ENCODE peak calls at places on chromosomes 11 and 22, in four cellular contexts. W is BE2C, U is RWPE2, S is IMR-90. J is an unnamed sample.

GRCh38 chr11:19595840-19596751 is 116.5 kb upstream of the NAV2 start:
- DNase-seq in W (peak; percentile 74), U (no peak), S (peak; percentile 90), J (no peak)

GRCh38 chr11:117808768-117809167 is 11.8 kb upstream of the DSCAML1 start:
- DNase-seq in W (no peak), U (no peak), S (no peak), J (no peak)

GRCh38 chr22:32951081-32951806 is 106.9 kb downstream of the SYN3 start:
- DNase-seq in W (peak; percentile 50), U (no peak), S (no peak), J (no peak)

GRCh38 chr11:103486609-103487008 is 377.4 kb downstream of the DYNC2H1 start:
- DNase-seq in W (no peak), U (no peak), S (peak; percentile 28), J (no peak)

GRCh38 chr11:88363004-88363403 is 25.5 kb upstream of the CTSC start:
- DNase-seq in W (no peak), U (no peak), S (no peak), J (no peak)

GRCh38 chr11:128492461-128492860 is 94.9 kb downstream of the ETS1 start:
- DNase-seq in W (no peak), U (no peak), S (peak; percentile 67), J (no peak)

GRCh38 chr11:64500176-64501013 is 90.6 kb upstream of the SLC22A12 start:
- DNase-seq in W (peak; percentile 20), U (no peak), S (no peak), J (no peak)

GRCh38 chr22:25892678-25893077 is 150.7 kb downstream of the MYO18B start:
- DNase-seq in W (no peak), U (no peak), S (no peak), J (no peak)

GRCh38 chr22:44210721-44211120 is 30.0 kb downstream of the PARVG start:
- DNase-seq in W (no peak), U (no peak), S (peak; percentile 54), J (no peak)

GRCh38 chr22:46586123-46586519 is 34.1 kb upstream of the GRAMD4 start:
- DNase-seq in W (no peak), U (no peak), S (no peak), J (no peak)

GRCh38 chr11:130163346-130164220 is 4.0 kb downstream of the ST14 start:
- DNase-seq in W (no peak), U (no peak), S (no peak), J (no peak)

GRCh38 chr11:130894322-130895025 is 21.8 kb downstream of the SNX19 start:
- DNase-seq in W (peak; percentile 68), U (no peak), S (peak; percentile 77), J (peak; percentile 82)

GRCh38 chr22:30923168-30923900 is 45.2 kb downstream of the MORC2 start:
- DNase-seq in W (no peak), U (no peak), S (no peak), J (no peak)

GRCh38 chr22:36522662-36523061 is 6.3 kb downstream of the EIF3D start:
- DNase-seq in W (no peak), U (no peak), S (no peak), J (no peak)

GRCh38 chr11:112195906-112196305 is 20.6 kb downstream of the BCO2 start:
- DNase-seq in W (no peak), U (no peak), S (no peak), J (no peak)

GRCh38 chr11:117872420-117872961 is 4.0 kb downstream of the FXYD6 start:
- DNase-seq in W (no peak), U (no peak), S (no peak), J (peak; percentile 76)

GRCh38 chr11:129277216-129277838 is 85.2 kb upstream of the ARHGAP32 start:
- DNase-seq in W (no peak), U (no peak), S (peak; percentile 20), J (no peak)

GRCh38 chr11:34792814-34793241 is 123.4 kb downstream of the APIP start:
- DNase-seq in W (no peak), U (no peak), S (no peak), J (no peak)

GRCh38 chr11:87033561-87033960 is 4.2 kb upstream of the TMEM135 start:
- DNase-seq in W (no peak), U (no peak), S (no peak), J (no peak)

GRCh38 chr22:30636226-30637077 is 871 bp downstream of the SLC35E4 start:
- DNase-seq in W (peak; percentile 30), U (no peak), S (no peak), J (peak; percentile 55)

GRCh38 chr22:39352301-39352867 is 2.6 kb downstream of the SYNGR1 start:
- DNase-seq in W (no peak), U (no peak), S (no peak), J (no peak)
- H3K4me1 ChIP-seq in W (peaks cover 16% of the 10 kb centered on the region), U (no peaks in the 10 kb centered on the region), S (peaks cover 15% of the 10 kb centered on the region), J (peaks cover 9% of the 10 kb centered on the region)

DNA sequence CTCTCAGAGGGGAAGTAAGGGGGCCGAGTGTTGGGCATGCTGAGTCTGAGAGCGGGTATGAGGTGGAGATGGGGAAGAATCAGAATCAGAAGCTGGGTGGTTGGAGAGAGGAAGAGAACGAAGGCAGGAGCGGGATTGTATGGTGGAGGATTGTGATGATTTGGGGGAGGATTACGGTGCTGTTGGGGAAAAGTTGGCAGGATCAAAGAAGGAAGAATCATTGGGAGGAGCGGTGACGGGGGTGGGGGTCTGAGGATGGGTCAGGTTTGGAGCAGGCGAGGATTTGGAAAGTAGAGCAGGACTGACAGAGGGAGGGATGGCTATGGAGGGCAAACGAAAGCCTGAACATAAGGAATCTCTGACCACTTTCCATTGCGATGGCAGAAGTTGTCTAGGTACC is 22.1 kb downstream of the ZNF195 start:
- DNase-seq in W (no peak), U (no peak), S (no peak), J (no peak)
- H3K9me3 ChIP-seq in W (no peaks in the 10 kb centered on the region), U (peaks cover 36% of the 10 kb centered on the region), S (peaks cover 79% of the 10 kb centered on the region), J (peaks cover 26% of the 10 kb centered on the region)

GRCh38 chr11:69199583-69200295 is 44.0 kb downstream of the SMIM38 start:
- DNase-seq in W (no peak), U (no peak), S (no peak), J (no peak)
- TF ChIP-seq CTCF in W (no peak), U (no peak), S (no peak), J (no peak)

GRCh38 chr22:20553947-20554741 is 46.7 kb downstream of the MED15 start:
- DNase-seq in W (no peak), U (no peak), S (no peak), J (no peak)
- H3K4me1 ChIP-seq in W (peaks cover 44% of the 10 kb centered on the region), U (no peaks in the 10 kb centered on the region), S (peaks cover 49% of the 10 kb centered on the region), J (peaks cover 50% of the 10 kb centered on the region)

DNA sequence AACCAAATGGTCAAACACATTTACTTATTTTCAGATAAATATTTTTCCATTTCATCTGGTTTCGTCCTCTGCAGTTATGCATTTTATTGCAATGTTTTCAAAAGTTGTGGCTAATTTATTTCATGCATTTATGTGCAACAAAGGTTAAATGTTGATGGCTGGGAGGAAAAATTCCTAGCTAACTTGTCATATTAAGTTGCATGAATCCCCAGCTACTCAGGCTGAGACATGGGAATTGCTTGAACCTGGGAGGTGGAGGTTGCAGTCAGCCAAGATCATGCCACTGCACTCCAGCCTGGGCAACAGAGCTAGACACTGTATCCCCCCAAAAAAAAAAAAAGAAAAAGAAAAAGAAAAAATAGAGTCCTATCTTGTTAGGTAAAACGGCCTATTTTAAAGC is 1862.4 kb upstream of the RAG2 start:
- DNase-seq in W (no peak), U (no peak), S (peak; percentile 3), J (no peak)
- H3K9me3 ChIP-seq in W (no peaks in the 10 kb centered on the region), U (no peaks in the 10 kb centered on the region), S (peaks cover 4% of the 10 kb centered on the region), J (no peaks in the 10 kb centered on the region)

DNA sequence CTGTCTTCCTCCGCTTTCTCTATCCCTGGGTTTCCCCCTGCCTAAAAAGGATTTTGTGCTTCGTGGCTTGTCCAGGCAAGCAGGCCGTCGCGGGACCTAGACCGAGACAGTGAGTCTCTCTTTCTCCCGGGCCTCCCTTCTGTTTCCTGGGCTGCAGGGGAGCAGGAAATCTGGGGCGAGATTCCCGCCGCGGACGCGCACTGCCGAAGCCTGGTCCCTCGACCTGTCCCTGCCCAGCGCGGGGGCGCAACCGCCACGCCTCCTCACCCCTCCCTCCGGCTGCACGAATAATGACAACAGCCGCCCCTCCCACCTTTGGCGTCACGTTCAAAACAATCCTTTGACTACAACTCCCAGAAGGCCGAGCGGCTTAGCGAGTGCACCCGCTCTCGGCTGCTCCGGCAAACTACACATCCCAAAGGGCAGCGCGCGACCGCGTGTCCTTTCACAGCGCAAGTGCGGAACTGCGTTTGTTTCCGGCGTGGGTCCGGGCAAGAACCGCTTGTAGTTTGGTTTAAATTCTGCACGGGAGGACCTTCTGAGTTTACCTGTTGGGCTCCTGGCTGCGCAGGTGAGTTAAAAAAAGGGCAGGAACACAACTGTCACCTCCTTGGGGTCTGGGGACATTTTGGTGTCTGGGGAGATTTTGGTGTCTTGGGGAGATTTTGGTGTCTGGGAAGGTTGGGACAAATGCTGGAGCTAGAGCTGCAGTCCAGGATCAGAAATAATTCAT is at the start of gene CLP1:
- DNase-seq in W (peak; percentile 94), U (peak; percentile 98), S (peak; percentile 99), J (peak; percentile 100)
- TF ChIP-seq CTCF in W (no peak), U (no peak), S (no peak), J (peak; percentile 40)

DNA sequence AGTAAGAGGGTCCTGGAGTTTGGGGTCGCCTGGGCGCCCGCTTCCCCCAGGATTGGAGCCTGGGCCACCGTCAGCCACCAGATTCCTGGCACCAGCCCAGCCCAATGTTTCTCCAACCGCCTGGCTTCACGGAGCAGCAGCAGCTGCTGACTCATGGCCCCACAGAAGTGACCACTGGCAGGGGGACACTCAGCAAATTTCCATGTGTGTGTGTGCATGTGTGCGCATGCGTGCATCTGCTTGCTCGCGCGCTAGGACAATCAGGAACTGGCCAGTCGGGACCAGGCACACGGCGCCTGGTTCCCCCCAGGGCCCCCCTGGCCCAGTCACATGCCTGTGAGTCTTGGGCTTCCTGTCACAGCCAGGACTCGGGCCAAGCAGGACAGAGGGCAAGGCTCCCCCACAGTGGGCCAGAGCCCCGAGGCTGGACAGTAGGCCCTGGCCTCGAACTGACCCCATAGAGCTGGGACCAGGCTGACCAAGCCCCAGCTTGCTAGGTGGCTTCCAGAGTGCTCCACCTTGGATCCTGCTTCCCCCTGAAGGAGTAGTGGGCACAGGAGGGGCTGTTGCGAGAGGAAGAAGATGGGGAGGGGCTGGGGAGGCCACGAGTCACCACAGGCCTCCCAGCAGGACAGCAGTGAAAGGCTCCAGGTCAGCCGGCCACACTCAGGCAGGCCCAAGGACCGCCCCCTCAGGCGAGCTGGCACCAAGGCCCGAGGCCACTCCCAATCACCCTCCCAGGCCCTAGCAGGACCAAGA is 3.2 kb downstream of the CTSD start:
- DNase-seq in W (no peak), U (no peak), S (peak; percentile 52), J (no peak)
- H3K4me1 ChIP-seq in W (no peaks in the 10 kb centered on the region), U (peaks cover 9% of the 10 kb centered on the region), S (peaks cover 23% of the 10 kb centered on the region), J (peaks cover 19% of the 10 kb centered on the region)

GRCh38 chr11:70942593-70942992 is 309.8 kb downstream of the SHANK2 start:
- DNase-seq in W (no peak), U (no peak), S (no peak), J (no peak)
- H3K9me3 ChIP-seq in W (peaks cover 6% of the 10 kb centered on the region), U (no peaks in the 10 kb centered on the region), S (peaks cover 30% of the 10 kb centered on the region), J (no peaks in the 10 kb centered on the region)